ENCODE peak calls at places on chromosomes 4 and X, in four cellular contexts. S is NB4, U is A549, H is K562. B is an unnamed sample.

GRCh38 chr4:120922390-120923200 is at the start of gene PRDM5:
- DNase-seq in S (no peak), U (peak; percentile 30), H (no peak), B (peak; percentile 52)

GRCh38 chrX:148047216-148047615 is 66.1 kb downstream of the FMR1NB start:
- DNase-seq in S (no peak), U (no peak), H (no peak), B (no peak)

GRCh38 chrX:149312936-149313432 is 192.1 kb downstream of the IDS start:
- DNase-seq in S (no peak), U (no peak), H (no peak), B (no peak)

GRCh38 chr4:176066757-176067156 is 1.1 kb downstream of the WDR17 start:
- DNase-seq in S (no peak), U (no peak), H (no peak), B (no peak)

GRCh38 chr4:102217775-102218174 is 127.5 kb downstream of the SLC39A8 start:
- DNase-seq in S (no peak), U (no peak), H (no peak), B (no peak)

GRCh38 chr4:2849267-2850140 is 5.9 kb downstream of the ADD1 start:
- DNase-seq in S (no peak), U (no peak), H (no peak), B (no peak)

GRCh38 chr4:61397174-61397573 is 197.0 kb downstream of the ADGRL3 start:
- DNase-seq in S (peak; percentile 3), U (no peak), H (no peak), B (no peak)

GRCh38 chr4:124948976-124949597 is 236.6 kb upstream of the ANKRD50 start:
- DNase-seq in S (no peak), U (no peak), H (no peak), B (peak; percentile 80)

GRCh38 chr4:85722806-85723205 is 247.9 kb downstream of the ARHGAP24 start:
- DNase-seq in S (no peak), U (no peak), H (no peak), B (no peak)

GRCh38 chr4:85726555-85726954 is 251.6 kb downstream of the ARHGAP24 start:
- DNase-seq in S (no peak), U (no peak), H (peak; percentile 44), B (no peak)

GRCh38 chr4:85724801-85725548 is 250.0 kb downstream of the ARHGAP24 start:
- DNase-seq in S (no peak), U (no peak), H (no peak), B (no peak)

GRCh38 chr4:85728471-85728870 is 253.5 kb downstream of the ARHGAP24 start:
- DNase-seq in S (no peak), U (no peak), H (no peak), B (no peak)

GRCh38 chr4:85725727-85726170 is 250.8 kb downstream of the ARHGAP24 start:
- DNase-seq in S (peak; percentile 81), U (no peak), H (peak; percentile 67), B (peak; percentile 30)
- TF ChIP-seq MYC in S (no peak), U (no peak), H (no peak), B (no peak)

GRCh38 chr4:166078956-166079355 is 205.9 kb downstream of the TLL1 start:
- DNase-seq in S (peak; percentile 3), U (no peak), H (no peak), B (no peak)
- TF ChIP-seq MYC in S (no peak), U (no peak), H (no peak), B (no peak)

GRCh38 chr4:138200236-138200590 is 41.9 kb downstream of the SLC7A11 start:
- DNase-seq in S (no peak), U (no peak), H (no peak), B (no peak)
- TF ChIP-seq MYC in S (no peak), U (no peak), H (no peak), B (no peak)

DNA sequence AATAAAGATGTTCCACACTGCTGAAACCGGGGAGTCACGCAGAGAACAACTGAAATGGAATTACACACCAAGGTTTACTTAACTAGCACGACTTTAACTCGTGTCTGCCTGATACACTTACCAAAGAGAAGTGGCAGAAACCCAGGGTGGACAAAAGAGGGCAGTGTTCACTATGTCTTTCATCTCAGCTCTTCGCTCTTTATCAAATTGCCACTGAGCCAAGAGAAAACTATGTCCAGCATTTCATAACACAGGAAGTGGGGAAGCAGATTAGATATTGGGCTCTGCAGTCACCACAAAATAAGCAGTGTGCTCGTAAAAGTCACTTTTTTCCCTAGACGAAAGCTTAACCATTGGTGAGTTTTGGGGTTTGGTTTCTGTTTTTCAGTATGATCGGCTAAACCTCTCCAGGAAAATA is 155.7 kb downstream of the CHIC2 start:
- DNase-seq in S (peak; percentile 93), U (peak; percentile 57), H (peak; percentile 67), B (peak; percentile 87)
- TF ChIP-seq MYC in S (no peak), U (no peak), H (no peak), B (no peak)

GRCh38 chr4:155545456-155545855 is 121.2 kb upstream of the GUCY1A1 start:
- DNase-seq in S (no peak), U (no peak), H (no peak), B (peak; percentile 61)
- TF ChIP-seq MYC in S (no peak), U (no peak), H (no peak), B (no peak)

GRCh38 chr4:39342731-39343130 is 23.4 kb downstream of the RFC1 start:
- DNase-seq in S (no peak), U (no peak), H (no peak), B (no peak)
- TF ChIP-seq MYC in S (no peak), U (no peak), H (no peak), B (no peak)

GRCh38 chr4:36349904-36350554 is 68.6 kb downstream of the DTHD1 start:
- DNase-seq in S (no peak), U (no peak), H (no peak), B (no peak)
- TF ChIP-seq MYC in S (no peak), U (no peak), H (no peak), B (no peak)

DNA sequence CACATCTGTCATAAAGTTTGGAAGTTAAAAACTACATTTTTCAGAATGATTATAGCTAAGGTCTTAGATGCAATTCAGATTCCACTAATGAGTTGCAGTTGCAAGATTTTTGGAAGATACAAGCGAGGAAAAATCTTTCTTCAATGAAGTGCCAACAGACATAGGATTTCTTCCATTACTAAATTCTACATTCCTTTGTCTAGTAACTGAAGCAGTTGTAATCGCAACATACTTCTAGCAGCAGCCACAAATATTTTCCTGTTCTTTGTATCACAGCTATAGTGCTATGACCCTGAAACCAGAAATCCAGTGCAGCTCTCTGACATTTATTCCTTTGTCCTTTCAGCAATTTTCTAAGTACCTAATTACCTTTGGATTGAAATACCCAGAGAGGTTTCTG is 225.2 kb upstream of the SLIT2 start:
- DNase-seq in S (no peak), U (no peak), H (no peak), B (no peak)
- TF ChIP-seq MYC in S (no peak), U (no peak), H (no peak), B (no peak)

GRCh38 chrX:65751511-65751910 is 84.1 kb downstream of the MSN start:
- DNase-seq in S (peak; percentile 48), U (no peak), H (no peak), B (no peak)
- TF ChIP-seq MYC in S (no peak), U (no peak), H (no peak), B (no peak)

B was measured in endothelial cell of umbilical vein.